ENCODE peak calls at places on chromosomes 1 and 21, in seven cellular contexts. Q is CD8-positive, alpha-beta memory T cell; W is mesendoderm; L is sigmoid colon; M is Karpas-422; O is ovary; S is cardiac muscle cell. U is an unnamed sample. For H3K4me1, the result is how much of the 10 kb centered on the place peaks cover.

GRCh38 chr1:145922266-145922665 is 3.7 kb upstream of the PEX11B start:
- DNase-seq in Q (no peak), W (no peak), L (no peak), O (no peak), M (no peak), S (no peak), U (no peak)

GRCh38 chr1:16237343-16237830 is 404 bp upstream of the CPLANE2 start:
- DNase-seq in S (no peak), O (no peak), M (peak), W (no peak), L (peak), Q (no peak), U (no peak)

GRCh38 chr21:29155933-29156260 is 25.5 kb downstream of the MAP3K7CL start:
- DNase-seq in M (no peak), W (no peak), O (no peak), S (no peak), Q (no peak), L (no peak), U (no peak)

GRCh38 chr1:211336161-211336560 is 9.5 kb downstream of the TRAF5 start:
- DNase-seq in W (no peak), S (no peak), O (no peak), Q (no peak), M (no peak), L (no peak), U (no peak)

GRCh38 chr1:245108909-245109308 is 45.9 kb upstream of the KIF26B start:
- DNase-seq in S (peak), O (no peak), W (no peak), Q (no peak), M (no peak), L (no peak), U (no peak)

GRCh38 chr1:247043406-247043805 is 35.2 kb downstream of the ZNF670 start:
- DNase-seq in W (no peak), S (no peak), L (no peak), O (no peak), M (no peak), Q (no peak), U (no peak)

GRCh38 chr1:18752409-18752808 is 107.1 kb downstream of the TAS1R2 start:
- DNase-seq in Q (no peak), L (no peak), W (no peak), O (no peak), M (no peak), S (no peak), U (no peak)

GRCh38 chr21:38861989-38862683 is 56.4 kb downstream of the ETS2 start:
- DNase-seq in W (no peak), L (no peak), O (no peak), Q (no peak), S (no peak), M (peak), U (no peak)

GRCh38 chr1:66373072-66373685 is 160.8 kb upstream of the SGIP1 start:
- DNase-seq in M (no peak), S (no peak), Q (no peak), L (no peak), W (no peak), O (no peak), U (no peak)

GRCh38 chr1:63148825-63149645 is 173.3 kb upstream of the FOXD3 start:
- DNase-seq in S (peak), Q (no peak), O (peak), L (no peak), W (peak), M (peak), U (peak)

GRCh38 chr1:201628490-201628889 is 89.6 kb downstream of the NAV1 start:
- DNase-seq in Q (no peak), O (no peak), S (no peak), M (no peak), W (no peak), L (no peak), U (no peak)

GRCh38 chr1:222462598-222462997 is 85.3 kb downstream of the HHIPL2 start:
- DNase-seq in W (no peak), M (no peak), S (no peak), L (no peak), O (no peak), Q (no peak), U (no peak)

GRCh38 chr1:103247517-103247916 is 139.2 kb upstream of the COL11A1 start:
- DNase-seq in L (no peak), M (no peak), S (no peak), W (no peak), Q (no peak), O (no peak), U (no peak)

GRCh38 chr21:32423320-32423719 is 10.8 kb downstream of the EVA1C start:
- DNase-seq in L (no peak), O (no peak), Q (no peak), W (no peak), S (no peak), M (no peak), U (no peak)

GRCh38 chr1:30756545-30757195 is 904 bp downstream of the LAPTM5 start:
- DNase-seq in W (peak), M (peak), S (no peak), Q (peak), O (peak), L (peak), U (peak)

GRCh38 chr1:72037745-72038343 is 244.5 kb downstream of the NEGR1 start:
- DNase-seq in L (no peak), W (peak), O (no peak), S (peak), M (peak), Q (no peak), U (peak)

DNA sequence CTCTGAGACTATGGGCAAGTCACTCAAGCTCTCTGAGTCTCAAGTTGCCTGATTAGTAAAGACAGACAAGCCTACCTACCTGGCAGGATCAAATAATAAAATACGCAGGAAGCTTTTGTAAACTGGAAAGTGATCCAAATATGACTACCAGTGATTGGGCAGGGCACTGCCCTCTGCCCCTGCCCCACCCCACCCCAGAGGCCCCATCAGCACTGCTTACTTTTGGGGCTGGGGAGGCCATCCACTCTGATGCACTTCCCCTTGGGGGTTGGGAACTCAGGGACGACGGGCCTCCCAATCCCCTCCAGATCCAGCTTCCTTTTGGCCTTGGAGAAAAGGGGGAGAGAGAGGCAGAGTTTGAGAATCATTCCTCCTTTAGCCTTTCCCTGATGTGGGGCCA is 6.9 kb downstream of the E2F2 start:
- DNase-seq in O (no peak), S (no peak), W (no peak), Q (no peak), L (no peak), M (no peak), U (no peak)
- H3K4me1 ChIP-seq in O (under half), S (under half), W (under half), Q (half or more), L (under half), M (under half), U (under half)

GRCh38 chr1:109874445-109874844 is 36.2 kb upstream of the CSF1 start:
- DNase-seq in L (no peak), O (no peak), Q (no peak), W (no peak), S (no peak), M (no peak), U (no peak)
- H3K4me1 ChIP-seq in L (under half), O (under half), Q (under half), W (under half), S (under half), M (under half), U (under half)

GRCh38 chr21:27647921-27648320 is 681.0 kb upstream of the ADAMTS5 start:
- DNase-seq in W (no peak), L (no peak), Q (no peak), M (no peak), S (no peak), O (no peak), U (peak)

GRCh38 chr21:27649323-27649722 is 682.4 kb upstream of the ADAMTS5 start:
- DNase-seq in W (no peak), S (no peak), L (no peak), M (no peak), O (no peak), Q (no peak), U (peak)

GRCh38 chr21:27647401-27647800 is 680.5 kb upstream of the ADAMTS5 start:
- DNase-seq in L (no peak), O (no peak), Q (no peak), S (no peak), M (no peak), W (no peak), U (peak)

GRCh38 chr21:27648560-27648959 is 681.7 kb upstream of the ADAMTS5 start:
- DNase-seq in L (no peak), M (no peak), S (no peak), O (no peak), W (no peak), Q (no peak), U (peak)

GRCh38 chr21:27649746-27650145 is 682.9 kb upstream of the ADAMTS5 start:
- DNase-seq in M (no peak), O (no peak), L (no peak), Q (no peak), S (no peak), W (no peak), U (no peak)
- H3K4me1 ChIP-seq in M (under half), O (under half), L (under half), Q (under half), S (under half), W (under half), U (under half)

DNA sequence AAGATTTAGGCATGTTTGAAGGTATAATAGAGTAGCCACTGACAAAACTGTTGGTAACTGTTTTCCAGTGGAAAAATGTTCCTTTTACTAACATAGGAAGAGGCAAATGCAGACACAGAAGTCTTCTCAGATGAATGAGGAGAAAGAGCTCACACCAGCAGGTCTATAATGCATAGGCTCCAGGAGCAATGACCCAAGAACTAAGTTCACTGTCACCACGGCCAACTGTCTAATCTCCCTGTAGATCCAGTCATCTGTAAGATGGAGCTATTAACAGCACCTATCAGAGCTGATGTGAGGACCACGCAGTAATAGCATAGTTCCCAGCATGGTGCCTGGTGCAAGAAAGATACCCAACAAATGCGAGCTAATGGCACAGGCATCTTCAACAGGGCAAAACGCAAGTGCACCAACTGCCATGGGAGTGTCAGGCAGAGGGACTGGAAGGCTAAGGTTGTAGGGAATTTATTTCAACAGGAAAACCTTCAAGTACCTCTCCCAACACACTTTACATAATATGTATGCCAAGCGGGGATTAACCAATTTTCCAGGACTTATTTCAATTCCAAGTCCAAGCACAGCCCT is 12.9 kb downstream of the GNB1 start:
- DNase-seq in O (no peak), M (no peak), W (no peak), Q (no peak), L (no peak), S (no peak), U (no peak)
- H3K4me1 ChIP-seq in O (under half), M (under half), W (under half), Q (half or more), L (half or more), S (under half), U (under half)

GRCh38 chr1:226972931-226973330 is 32.8 kb downstream of the COQ8A start:
- DNase-seq in Q (no peak), M (no peak), S (no peak), L (peak), O (no peak), W (no peak), U (no peak)
- H3K4me1 ChIP-seq in Q (under half), M (under half), S (under half), L (under half), O (under half), W (under half), U (under half)

GRCh38 chr1:183139281-183139942 is 46.7 kb upstream of the LAMC2 start:
- DNase-seq in L (no peak), W (no peak), M (no peak), O (no peak), S (no peak), Q (no peak), U (peak)
- H3K4me1 ChIP-seq in L (under half), W (under half), M (under half), O (under half), S (under half), Q (under half), U (under half)

GRCh38 chr1:85603086-85603485 is 22.5 kb downstream of the CCN1 start:
- DNase-seq in L (no peak), Q (no peak), O (no peak), S (no peak), M (no peak), W (peak), U (no peak)
- H3K4me1 ChIP-seq in L (under half), Q (under half), O (under half), S (under half), M (under half), W (under half), U (under half)

GRCh38 chr1:13781228-13781627 is 81.2 kb downstream of the PRDM2 start:
- DNase-seq in Q (no peak), L (no peak), S (no peak), M (no peak), O (no peak), W (no peak), U (no peak)
- H3K4me1 ChIP-seq in Q (under half), L (half or more), S (under half), M (under half), O (under half), W (under half), U (under half)

GRCh38 chr1:229086686-229087085 is 184.2 kb upstream of the RAB4A start:
- DNase-seq in O (no peak), W (no peak), Q (no peak), S (no peak), L (no peak), M (no peak), U (no peak)
- H3K4me1 ChIP-seq in O (under half), W (under half), Q (under half), S (under half), L (under half), M (under half), U (under half)

GRCh38 chr1:26912147-26912490 is 1.7 kb downstream of the NR0B2 start:
- DNase-seq in L (no peak), M (no peak), S (no peak), Q (no peak), O (no peak), W (no peak), U (no peak)
- H3K4me1 ChIP-seq in L (under half), M (under half), S (under half), Q (under half), O (under half), W (under half), U (under half)